ENCODE peak calls at places on chromosomes 1 and 21, in eight cellular contexts. E is body of pancreas, H is tibial nerve, T is mesothelial cell of epicardium, N is brain microvascular endothelial cell, P is DND-41, S is esophagus muscularis mucosa, C is mammary epithelial cell. W is an unnamed sample.

GRCh38 chr21:32371913-32372314 is 20.9 kb downstream of the URB1 start:
- DNase-seq in S (no peak), N (peak; percentile 49), E (no peak), P (no peak), T (no peak), H (peak; percentile 49), C (peak; percentile 73), W (no peak)

GRCh38 chr1:234611799-234612351 is 1.9 kb upstream of the IRF2BP2 start:
- DNase-seq in H (peak; percentile 50), C (no peak), E (peak; percentile 55), N (peak; percentile 55), S (no peak), T (no peak), P (peak; percentile 30), W (no peak)

GRCh38 chr1:169726851-169727250 is 7.0 kb downstream of the SELE start:
- DNase-seq in T (no peak), N (no peak), S (no peak), P (no peak), E (no peak), H (no peak), C (no peak), W (no peak)

GRCh38 chr1:212440419-212440818 is 7.7 kb downstream of the NENF start:
- DNase-seq in N (no peak), T (no peak), E (no peak), C (no peak), H (no peak), P (no peak), S (no peak), W (no peak)

GRCh38 chr1:18642278-18643095 is 11.8 kb downstream of the PAX7 start:
- DNase-seq in C (no peak), P (no peak), T (no peak), H (no peak), N (no peak), E (no peak), S (no peak), W (no peak)

GRCh38 chr1:204146965-204147364 is 4.9 kb downstream of the ETNK2 start:
- DNase-seq in S (no peak), N (no peak), H (no peak), C (no peak), E (no peak), P (no peak), T (no peak), W (no peak)

GRCh38 chr1:1397839-1398523 is 1.2 kb downstream of the CCNL2 start:
- DNase-seq in C (peak; percentile 21), T (no peak), S (no peak), P (no peak), E (no peak), N (peak; percentile 32), H (no peak), W (no peak)

GRCh38 chr1:40532844-40533424 is 1.5 kb downstream of the ZNF684 start:
- DNase-seq in T (no peak), H (peak; percentile 29), S (no peak), P (peak; percentile 60), C (peak; percentile 52), E (no peak), N (peak; percentile 62), W (no peak)

GRCh38 chr21:39006653-39007417 is 176.4 kb downstream of the PSMG1 start:
- DNase-seq in H (peak; percentile 52), P (no peak), C (no peak), N (no peak), S (no peak), T (no peak), E (no peak), W (no peak)

GRCh38 chr1:211632808-211633522 is 42.5 kb downstream of the NEK2 start:
- DNase-seq in P (no peak), T (no peak), H (no peak), C (peak; percentile 95), N (peak; percentile 78), E (peak; percentile 92), S (no peak), W (no peak)

GRCh38 chr1:115496904-115497527 is 144.8 kb upstream of the VANGL1 start:
- DNase-seq in N (peak; percentile 83), S (peak; percentile 80), E (no peak), C (peak; percentile 87), T (no peak), H (no peak), P (no peak), W (peak; percentile 49)

GRCh38 chr1:193222079-193222615 is 35.7 kb upstream of the B3GALT2 start:
- DNase-seq in C (no peak), S (no peak), E (no peak), P (no peak), N (no peak), H (no peak), T (no peak), W (no peak)

GRCh38 chr1:98661544-98662353 is at the start of gene SNX7:
- DNase-seq in E (peak; percentile 90), H (peak; percentile 54), P (no peak), N (peak; percentile 50), C (peak; percentile 83), S (no peak), T (peak; percentile 75), W (peak; percentile 95)
- TF ChIP-seq CTCF in E (peak; percentile 37), H (peak; percentile 28), P (no peak), N (no peak), C (no peak), S (no peak), T (no peak), W (peak; percentile 54)

DNA sequence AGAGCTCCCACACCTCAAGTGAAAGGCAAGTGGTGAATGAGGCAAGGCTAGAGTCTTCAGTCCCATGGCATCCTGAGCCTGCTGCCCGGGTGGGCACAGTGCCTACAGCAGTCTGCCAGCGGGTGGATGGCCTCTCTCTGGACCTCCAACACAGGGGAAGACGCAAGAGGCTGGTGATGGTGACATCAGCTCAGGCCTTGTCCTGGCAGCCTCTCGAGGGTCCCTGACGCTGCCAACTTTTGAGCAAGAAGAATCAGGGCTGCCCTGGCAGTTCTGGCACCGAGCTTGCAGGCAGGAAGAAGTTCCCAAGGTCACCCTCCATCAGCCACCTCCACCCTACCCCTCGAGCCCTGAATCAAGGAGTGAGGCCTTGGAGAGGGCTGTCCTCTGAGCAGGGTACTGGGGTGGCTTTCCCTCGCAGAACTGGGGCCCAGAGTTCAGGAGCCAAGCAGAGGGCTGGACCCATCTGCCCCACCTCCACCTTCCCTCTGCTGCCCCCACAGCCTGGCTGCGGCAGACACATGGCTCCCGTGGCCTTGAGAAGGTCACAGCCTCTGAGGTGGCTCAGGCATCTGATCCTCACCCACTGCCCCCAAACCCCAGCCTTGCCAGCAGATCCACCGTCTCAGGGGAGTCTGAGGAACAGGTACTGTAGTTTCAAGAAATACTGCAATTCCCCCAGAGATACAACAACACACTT is 5.8 kb downstream of the RAP1GAP start:
- DNase-seq in P (no peak), C (no peak), E (no peak), T (no peak), S (no peak), N (no peak), H (no peak), W (no peak)
- TF ChIP-seq CTCF in P (no peak), C (no peak), E (no peak), T (no peak), S (no peak), N (no peak), H (no peak), W (no peak)

GRCh38 chr1:32729254-32730046 is 26.9 kb upstream of the SYNC start:
- DNase-seq in C (no peak), E (no peak), P (no peak), T (no peak), N (no peak), S (no peak), H (no peak), W (no peak)
- TF ChIP-seq CTCF in C (no peak), E (no peak), P (no peak), T (no peak), N (peak; percentile 22), S (no peak), H (no peak), W (no peak)

DNA sequence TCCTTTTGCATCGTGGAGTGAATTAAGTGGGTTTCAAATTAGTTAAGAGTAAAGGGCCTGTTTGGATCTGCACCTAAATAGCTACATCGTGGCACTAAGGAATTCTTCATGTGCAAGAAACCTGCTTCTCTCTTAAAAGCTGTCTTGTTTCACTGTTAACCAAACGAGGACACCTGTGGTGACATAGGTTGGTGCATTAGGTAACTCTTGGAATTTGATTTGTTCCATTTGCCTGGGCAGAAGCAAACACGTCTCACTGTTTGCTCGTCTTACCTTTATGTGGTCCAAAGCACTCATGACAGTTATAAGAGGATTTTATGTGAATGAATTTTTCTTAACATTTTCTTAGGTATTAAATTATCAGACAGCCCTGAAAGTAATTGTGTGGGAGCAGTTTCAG is 60.9 kb downstream of the PRDM2 start:
- DNase-seq in E (no peak), T (no peak), C (no peak), N (no peak), H (no peak), S (peak; percentile 3), P (no peak), W (no peak)
- TF ChIP-seq CTCF in E (peak; percentile 17), T (no peak), C (no peak), N (no peak), H (no peak), S (no peak), P (no peak), W (no peak)

DNA sequence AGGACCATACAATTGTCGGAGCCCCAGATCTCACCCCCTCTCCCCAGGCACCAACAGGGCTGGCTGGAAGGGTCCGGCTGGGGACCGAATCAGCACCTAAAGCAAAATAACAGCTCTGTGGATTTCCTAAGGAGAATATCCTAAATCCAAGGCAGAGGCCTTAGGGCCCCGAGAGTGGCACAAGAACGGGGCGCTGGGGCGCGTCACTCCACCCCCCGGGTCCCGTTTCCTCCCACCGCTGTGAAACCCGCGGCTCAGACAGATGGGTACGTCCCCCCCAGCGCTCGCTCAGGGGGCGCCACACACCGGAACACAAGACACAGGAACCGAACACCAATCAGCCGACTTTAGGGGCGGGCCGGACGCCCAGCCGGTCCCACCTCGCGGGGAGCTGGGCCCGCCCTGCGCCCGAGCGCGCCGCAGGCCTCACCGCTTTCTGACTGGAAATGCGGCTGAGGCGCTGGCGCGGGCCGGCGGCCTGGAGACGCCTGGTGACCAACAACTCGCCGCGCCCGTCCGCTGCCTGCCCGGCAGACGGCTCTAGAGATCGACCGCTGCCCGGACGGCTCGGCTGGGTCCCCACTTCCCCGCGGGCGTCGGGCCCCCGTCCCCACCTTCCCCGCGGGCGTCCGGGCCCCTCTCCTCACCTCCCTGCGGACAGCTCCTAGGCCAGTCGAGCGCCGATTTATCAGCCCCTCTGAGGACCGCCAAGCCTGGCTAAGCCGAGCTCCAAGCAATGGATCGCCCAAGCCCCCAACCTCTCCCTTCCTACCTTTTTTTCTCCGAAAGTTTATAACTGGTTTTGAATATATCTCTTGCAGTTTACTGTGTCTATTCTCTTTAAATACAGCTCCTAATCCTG is at the start of gene HFM1:
- DNase-seq in N (peak; percentile 52), E (peak; percentile 86), T (peak; percentile 58), P (peak; percentile 80), C (peak; percentile 52), S (no peak), H (peak; percentile 37), W (peak; percentile 87)
- TF ChIP-seq CTCF in N (peak; percentile 25), E (peak; percentile 24), T (no peak), P (peak; percentile 35), C (no peak), S (peak; percentile 8), H (no peak), W (peak; percentile 20)